ENCODE peak calls at places on chromosomes 16 and 17, in seven cellular contexts. E, B, Z, D, T, S and H are unnamed samples.

GRCh38 chr17:28182559-28182958 is 136.4 kb upstream of the TMEM97 start:
- DNase-seq in E (no peak), S (no peak), D (no peak), T (no peak), Z (no peak), B (no peak), H (no peak)

GRCh38 chr16:80594756-80595155 is 54.0 kb downstream of the DYNLRB2 start:
- DNase-seq in T (no peak), S (no peak), E (no peak), Z (no peak), B (no peak), D (no peak), H (no peak)

GRCh38 chr16:14448874-14449273 is 181.2 kb downstream of the PARN start:
- DNase-seq in Z (no peak), E (no peak), T (no peak), B (no peak), D (no peak), S (no peak), H (no peak)

GRCh38 chr16:66008136-66008535 is 358.4 kb upstream of the CDH5 start:
- DNase-seq in B (no peak), T (no peak), S (no peak), E (no peak), Z (no peak), D (no peak), H (peak)

GRCh38 chr17:74252272-74252671 is 21.8 kb upstream of the DNAI2 start:
- DNase-seq in B (no peak), E (no peak), D (no peak), T (no peak), Z (no peak), S (no peak), H (no peak)

GRCh38 chr17:48618366-48618896 is 3.3 kb upstream of the HOXB8 start:
- DNase-seq in E (peak), B (no peak), S (peak), D (peak), T (peak), Z (peak), H (peak)

GRCh38 chr17:33508215-33508614 is 215.1 kb upstream of the ASIC2 start:
- DNase-seq in S (no peak), B (no peak), D (no peak), T (no peak), Z (no peak), E (no peak), H (no peak)

GRCh38 chr17:39270923-39271322 is 45.2 kb upstream of the STAC2 start:
- DNase-seq in T (peak), S (peak), E (no peak), D (no peak), B (no peak), Z (peak), H (peak)

GRCh38 chr16:86697715-86698114 is 119.4 kb downstream of the FOXL1 start:
- DNase-seq in E (no peak), B (no peak), Z (no peak), T (no peak), S (no peak), D (no peak), H (no peak)

GRCh38 chr17:65055708-65056638 is 567 bp downstream of the GNA13 start:
- DNase-seq in Z (peak), S (peak), E (peak), T (peak), D (peak), B (no peak), H (peak)

GRCh38 chr17:5031365-5032082 is 3.7 kb downstream of the SLC52A1 start:
- DNase-seq in D (peak), B (peak), S (peak), T (peak), Z (peak), E (peak), H (peak)